ENCODE peak calls at places on chromosome 18, in ten cellular contexts. E is tibial artery, M is fibroblast of villous mesenchyme, P is AG09319, I is HFFc6, S is type B pancreatic cell, Y is progenitor cell of endocrine pancreas, D is neural progenitor cell, R is hepatocyte, N is chondrocyte. F is an unnamed sample.

GRCh38 chr18:34880882-34881852 is 160.0 kb upstream of the MAPRE2 start:
- DNase-seq in D (no peak), M (peak; percentile 41), P (no peak), Y (no peak), I (no peak), R (peak; percentile 31), E (no peak), N (no peak), S (no peak), F (no peak)

GRCh38 chr18:58043452-58044369 is at the start of gene NEDD4L:
- DNase-seq in Y (peak; percentile 71), N (peak; percentile 95), S (peak; percentile 91), M (peak; percentile 83), I (peak; percentile 65), E (peak; percentile 88), P (peak; percentile 40), R (peak; percentile 94), D (peak; percentile 93), F (peak; percentile 50)

GRCh38 chr18:49846718-49847470 is 33.6 kb upstream of the ACAA2 start:
- DNase-seq in I (no peak), R (no peak), N (no peak), S (no peak), M (no peak), P (no peak), E (no peak), Y (no peak), D (no peak), F (no peak)

GRCh38 chr18:63953811-63954210 is 4.7 kb downstream of the HMSD start:
- DNase-seq in P (no peak), E (no peak), D (no peak), Y (no peak), I (no peak), R (no peak), M (no peak), N (no peak), S (no peak), F (no peak)

GRCh38 chr18:9951022-9951859 is 37.4 kb downstream of the VAPA start:
- DNase-seq in S (no peak), D (peak; percentile 73), N (no peak), Y (no peak), I (peak; percentile 57), P (peak; percentile 30), M (peak; percentile 78), R (peak; percentile 59), E (no peak), F (no peak)

GRCh38 chr18:43662657-43663056 is 385.4 kb upstream of the SYT4 start:
- DNase-seq in E (no peak), M (peak; percentile 30), I (peak; percentile 86), P (peak; percentile 42), R (peak; percentile 21), N (no peak), S (no peak), D (no peak), Y (no peak), F (no peak)

GRCh38 chr18:53780666-53781065 is 443.8 kb downstream of the MBD2 start:
- DNase-seq in S (no peak), E (no peak), I (no peak), Y (no peak), R (no peak), M (no peak), N (no peak), P (no peak), D (no peak), F (no peak)

GRCh38 chr18:46073474-46074331 is 1.6 kb upstream of the PSTPIP2 start:
- DNase-seq in M (peak; percentile 67), Y (peak; percentile 26), N (no peak), P (peak; percentile 15), I (peak; percentile 74), S (no peak), E (no peak), D (peak; percentile 67), R (peak; percentile 79), F (no peak)

GRCh38 chr18:52667388-52667787 is 327.4 kb downstream of the DCC start:
- DNase-seq in D (peak; percentile 21), N (no peak), R (no peak), E (no peak), S (no peak), I (no peak), M (no peak), Y (no peak), P (no peak), F (no peak)

GRCh38 chr18:22563098-22563707 is 145.5 kb upstream of the CTAGE1 start:
- DNase-seq in I (peak; percentile 81), R (peak; percentile 89), N (no peak), D (peak; percentile 75), E (no peak), S (no peak), P (peak; percentile 78), M (peak; percentile 95), Y (no peak), F (peak; percentile 80)

GRCh38 chr18:5058768-5059539 is 138.1 kb downstream of the AKAIN1 start:
- DNase-seq in P (no peak), R (no peak), D (no peak), M (no peak), N (no peak), I (no peak), Y (no peak), E (no peak), S (no peak), F (no peak)

DNA sequence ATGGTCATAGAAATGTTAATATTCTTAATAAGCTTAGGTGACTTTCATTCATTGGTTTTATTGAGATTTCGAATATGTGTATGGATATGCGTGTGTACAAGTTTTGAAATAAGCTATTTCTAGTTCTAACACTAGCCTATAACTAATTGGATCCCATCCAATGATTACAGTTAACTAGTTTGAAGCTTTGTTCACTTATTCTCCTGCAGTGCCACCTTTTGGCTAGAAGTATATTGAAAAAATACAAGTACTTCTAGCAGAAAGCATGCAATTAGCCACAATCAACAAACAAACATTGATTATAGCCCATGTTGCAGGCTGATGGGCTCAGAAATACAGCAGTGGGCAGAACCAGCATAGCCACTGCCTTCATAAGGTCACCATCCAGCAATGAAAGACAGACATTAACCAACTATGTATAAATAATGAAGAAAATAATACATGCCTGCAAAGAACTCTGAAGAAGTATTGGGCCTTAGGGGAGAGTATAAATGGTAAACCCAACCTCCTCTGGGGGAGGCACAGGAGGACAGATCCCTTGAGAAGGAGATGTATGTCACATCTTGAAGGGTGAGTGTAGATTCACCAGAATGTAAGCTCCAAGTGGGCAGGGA is 5.1 kb upstream of the PIEZO2 start:
- DNase-seq in N (no peak), Y (no peak), R (peak; percentile 62), M (peak; percentile 73), S (no peak), I (peak; percentile 53), D (peak; percentile 59), E (no peak), P (peak; percentile 25), F (peak; percentile 45)
- TF ChIP-seq CTCF in N (peak; percentile 96), Y (peak; percentile 72), R (peak; percentile 71), M (peak; percentile 59), S (peak; percentile 80), I (peak; percentile 78), D (peak; percentile 72), E (peak; percentile 25), P (peak; percentile 46), F (peak; percentile 68)

GRCh38 chr18:76306685-76307292 is 188.3 kb downstream of the ZNF516 start:
- DNase-seq in Y (no peak), M (no peak), N (no peak), P (no peak), D (peak; percentile 15), R (no peak), I (no peak), E (no peak), S (no peak), F (no peak)
- TF ChIP-seq CTCF in Y (no peak), M (peak; percentile 20), N (no peak), P (no peak), D (peak; percentile 53), R (no peak), I (peak; percentile 56), E (no peak), S (peak; percentile 22), F (peak; percentile 20)

GRCh38 chr18:80161781-80162417 is 52.8 kb downstream of the ADNP2 start:
- DNase-seq in R (no peak), N (no peak), Y (no peak), M (no peak), P (no peak), I (no peak), E (no peak), D (no peak), S (no peak), F (no peak)

GRCh38 chr18:80158365-80158764 is 49.3 kb downstream of the ADNP2 start:
- DNase-seq in D (no peak), M (no peak), Y (no peak), S (no peak), I (no peak), R (no peak), N (no peak), E (no peak), P (no peak), F (no peak)

GRCh38 chr18:80157708-80158343 is 48.8 kb downstream of the ADNP2 start:
- DNase-seq in P (no peak), D (peak; percentile 78), N (no peak), Y (peak; percentile 69), S (no peak), E (no peak), R (peak; percentile 87), I (peak; percentile 44), M (peak; percentile 80), F (no peak)

GRCh38 chr18:80163183-80163582 is 54.1 kb downstream of the ADNP2 start:
- DNase-seq in I (no peak), P (no peak), D (no peak), S (no peak), Y (no peak), N (no peak), R (no peak), M (no peak), E (no peak), F (no peak)

DNA sequence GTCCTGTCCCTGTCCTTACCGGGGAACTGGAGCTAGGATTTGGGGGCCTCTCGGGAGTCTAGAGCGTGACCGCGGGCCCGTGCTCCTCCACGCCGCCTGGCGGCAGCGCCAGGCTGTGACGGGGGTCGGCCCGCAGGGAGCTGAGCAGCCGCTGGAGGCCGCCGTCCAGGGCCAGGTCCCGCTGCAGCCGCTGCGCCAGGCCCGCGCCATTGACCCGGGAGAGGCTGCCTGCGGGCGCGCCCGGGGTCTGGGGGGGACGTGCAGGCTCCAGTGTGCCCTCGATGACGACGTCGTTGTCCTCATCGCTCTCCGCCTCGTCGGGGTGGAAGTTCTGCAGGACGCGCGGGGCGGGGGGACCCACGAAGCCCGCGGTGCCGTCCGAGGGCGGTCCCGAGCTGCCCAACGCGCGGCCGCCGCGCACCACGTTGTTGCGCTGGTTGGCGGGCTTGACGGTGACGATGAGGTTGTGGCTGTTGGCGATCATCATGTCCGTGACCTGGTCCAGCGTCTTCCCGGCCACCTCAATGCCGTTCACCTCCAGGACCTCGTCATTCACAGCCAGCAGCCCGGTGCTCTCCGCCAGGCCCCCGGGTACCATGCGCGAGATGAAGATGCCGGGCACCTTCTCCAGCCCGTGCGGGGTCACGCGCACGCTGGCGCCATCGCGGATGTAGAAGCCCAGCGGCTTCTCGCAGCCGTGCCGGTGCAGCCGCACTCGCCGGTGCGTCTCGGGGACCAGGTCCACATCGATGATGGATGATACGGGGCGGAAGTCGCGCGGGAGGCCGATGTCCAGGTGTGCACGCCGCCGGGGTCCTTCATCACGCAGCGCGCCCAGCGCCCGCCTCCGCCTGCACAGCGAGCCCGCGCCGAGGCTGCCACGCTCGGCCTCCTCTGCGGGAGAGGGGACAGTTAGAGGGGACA is 50.9 kb downstream of the ADNP2 start:
- DNase-seq in S (peak; percentile 66), Y (no peak), P (no peak), N (no peak), M (no peak), R (no peak), E (no peak), D (no peak), I (no peak), F (no peak)
- TF ChIP-seq CTCF in S (no peak), Y (no peak), P (peak; percentile 53), N (no peak), M (peak; percentile 65), R (no peak), E (peak; percentile 24), D (no peak), I (peak; percentile 77), F (no peak)

GRCh38 chr18:39162013-39162412 is 1596.4 kb upstream of the CELF4 start:
- DNase-seq in Y (no peak), D (no peak), P (no peak), N (no peak), S (no peak), M (no peak), R (no peak), E (no peak), I (no peak), F (no peak)
- TF ChIP-seq CTCF in Y (no peak), D (no peak), P (no peak), N (no peak), S (no peak), M (no peak), R (no peak), E (no peak), I (no peak), F (no peak)

F was measured in LNCaP clone FGC.